ENCODE peak calls at places on chromosomes 2 and 18, in ten cellular contexts. T is central memory CD4-positive, alpha-beta T cell; N is NCI-H526 treated with DMSO at 0.1 percent for 48 hours; Z is HS-27A; D is keratinocyte; S is NCI-H460; J is HuH-7; R is GM12892; P is renal cortical epithelial cell; K is stimulated activated CD4-positive, alpha-beta T cell treated with anti-CD3 and anti-CD28 coated beads, Interleukin-1b, Interleukin-23, amount 100 ng/mL, for 24 hours. U is an unnamed sample.

GRCh38 chr2:39532933-39533332 is 95.8 kb upstream of the MAP4K3 start:
- DNase-seq in D (no peak), S (no peak), P (no peak), J (no peak), Z (no peak), N (no peak), T (no peak), K (no peak), R (no peak), U (no peak)

GRCh38 chr2:75041791-75042231 is 83.4 kb downstream of the POLE4 start:
- DNase-seq in P (no peak), S (no peak), T (no peak), K (no peak), J (no peak), R (no peak), N (no peak), D (no peak), Z (no peak), U (no peak)

GRCh38 chr2:170812716-170813585 is 3.7 kb upstream of the GAD1 start:
- DNase-seq in R (no peak), K (no peak), J (peak; percentile 58), N (peak; percentile 40), Z (peak; percentile 41), S (peak; percentile 83), D (peak; percentile 21), P (peak; percentile 82), T (peak; percentile 44), U (peak; percentile 53)

GRCh38 chr18:48412339-48412929 is 3.3 kb upstream of the ZBTB7C start:
- DNase-seq in R (no peak), K (no peak), N (peak; percentile 15), P (peak; percentile 37), T (peak; percentile 23), D (no peak), Z (no peak), J (peak; percentile 40), S (peak; percentile 38), U (no peak)

GRCh38 chr2:23602113-23602512 is 217.1 kb downstream of the KLHL29 start:
- DNase-seq in Z (peak; percentile 38), K (no peak), N (no peak), P (no peak), D (no peak), R (no peak), T (no peak), J (no peak), S (no peak), U (peak; percentile 98)

GRCh38 chr2:120564213-120565094 is 171.2 kb upstream of the GLI2 start:
- DNase-seq in P (peak; percentile 80), Z (no peak), R (no peak), D (no peak), J (peak; percentile 58), K (no peak), N (peak; percentile 52), T (no peak), S (no peak), U (no peak)

GRCh38 chr18:12011199-12011961 is 30.1 kb downstream of the IMPA2 start:
- DNase-seq in R (no peak), T (no peak), D (no peak), K (no peak), N (no peak), S (no peak), Z (no peak), J (no peak), P (no peak), U (peak; percentile 7)

GRCh38 chr2:128436498-128437180 is 118.0 kb upstream of the HS6ST1 start:
- DNase-seq in D (no peak), S (no peak), T (no peak), J (no peak), R (no peak), Z (no peak), K (no peak), P (no peak), N (no peak), U (no peak)

U was measured in gastrocnemius medialis.